ENCODE peak calls at places on chromosomes 7 and 10, in five cellular contexts. One of them, this sample, is unnamed.

GRCh38 chr7:6254891-6255290 is 17.5 kb downstream of the CYTH3 start:
- DNase-seq in D341Med: no peak
- DNase-seq in mesothelial cell of epicardium: no peak
- DNase-seq in nucleus accumbens: no peak
- DNase-seq in mucosa of gallbladder: no peak
- DNase-seq in this sample: no peak

GRCh38 chr7:28169166-28169713 is 11.4 kb downstream of the JAZF1 start:
- DNase-seq in D341Med: no peak
- DNase-seq in mesothelial cell of epicardium: no peak
- DNase-seq in nucleus accumbens: no peak
- DNase-seq in mucosa of gallbladder: no peak
- DNase-seq in this sample: no peak

GRCh38 chr10:92729886-92730285 is 40.1 kb downstream of the HHEX start:
- DNase-seq in D341Med: no peak
- DNase-seq in mesothelial cell of epicardium: no peak
- DNase-seq in nucleus accumbens: no peak
- DNase-seq in mucosa of gallbladder: no peak
- DNase-seq in this sample: peak; percentile 30

GRCh38 chr7:91348686-91349085 is 84.5 kb downstream of the FZD1 start:
- DNase-seq in D341Med: no peak
- DNase-seq in mesothelial cell of epicardium: no peak
- DNase-seq in nucleus accumbens: no peak
- DNase-seq in mucosa of gallbladder: no peak
- DNase-seq in this sample: no peak

GRCh38 chr7:139297795-139298194 is 43.3 kb upstream of the FMC1 start:
- DNase-seq in D341Med: no peak
- DNase-seq in mesothelial cell of epicardium: no peak
- DNase-seq in nucleus accumbens: no peak
- DNase-seq in mucosa of gallbladder: no peak
- DNase-seq in this sample: no peak

GRCh38 chr10:133154996-133155778 is 4.8 kb upstream of the KNDC1 start:
- DNase-seq in D341Med: no peak
- DNase-seq in mesothelial cell of epicardium: no peak
- DNase-seq in nucleus accumbens: no peak
- DNase-seq in mucosa of gallbladder: no peak
- DNase-seq in this sample: no peak

GRCh38 chr7:30332549-30332948 is 48.2 kb downstream of the ZNRF2 start:
- DNase-seq in D341Med: no peak
- DNase-seq in mesothelial cell of epicardium: no peak
- DNase-seq in nucleus accumbens: no peak
- DNase-seq in mucosa of gallbladder: no peak
- DNase-seq in this sample: no peak

GRCh38 chr7:46321556-46322205 is 400.6 kb upstream of the IGFBP3 start:
- DNase-seq in D341Med: no peak
- DNase-seq in mesothelial cell of epicardium: no peak
- DNase-seq in nucleus accumbens: no peak
- DNase-seq in mucosa of gallbladder: no peak
- DNase-seq in this sample: no peak

GRCh38 chr10:43128331-43128730 is 9.9 kb upstream of the CSGALNACT2 start:
- DNase-seq in D341Med: no peak
- DNase-seq in mesothelial cell of epicardium: no peak
- DNase-seq in nucleus accumbens: no peak
- DNase-seq in mucosa of gallbladder: no peak
- DNase-seq in this sample: no peak

GRCh38 chr10:74079028-74079913 is 71.4 kb downstream of the AP3M1 start:
- DNase-seq in D341Med: no peak
- DNase-seq in mesothelial cell of epicardium: no peak
- DNase-seq in nucleus accumbens: no peak
- DNase-seq in mucosa of gallbladder: no peak
- DNase-seq in this sample: no peak

GRCh38 chr7:133705596-133705995 is 421.5 kb upstream of the LRGUK start:
- DNase-seq in D341Med: no peak
- DNase-seq in mesothelial cell of epicardium: no peak
- DNase-seq in nucleus accumbens: no peak
- DNase-seq in mucosa of gallbladder: no peak
- DNase-seq in this sample: no peak

GRCh38 chr7:149154021-149154420 is 6.8 kb downstream of the ZNF398 start:
- DNase-seq in D341Med: no peak
- DNase-seq in mesothelial cell of epicardium: no peak
- DNase-seq in nucleus accumbens: no peak
- DNase-seq in mucosa of gallbladder: no peak
- DNase-seq in this sample: no peak

GRCh38 chr7:47337531-47337930 is 244.4 kb downstream of the TNS3 start:
- DNase-seq in D341Med: no peak
- DNase-seq in mesothelial cell of epicardium: no peak
- DNase-seq in nucleus accumbens: no peak
- DNase-seq in mucosa of gallbladder: no peak
- DNase-seq in this sample: no peak

GRCh38 chr10:26697163-26697921 is at the start of gene PDSS1:
- DNase-seq in D341Med: peak; percentile 90
- DNase-seq in mesothelial cell of epicardium: peak; percentile 68
- DNase-seq in nucleus accumbens: peak; percentile 84
- DNase-seq in mucosa of gallbladder: peak; percentile 68
- DNase-seq in this sample: peak; percentile 72

GRCh38 chr10:72480861-72481260 is 126.1 kb upstream of the DNAJB12 start:
- DNase-seq in D341Med: no peak
- DNase-seq in mesothelial cell of epicardium: no peak
- DNase-seq in nucleus accumbens: no peak
- DNase-seq in mucosa of gallbladder: no peak
- DNase-seq in this sample: no peak

GRCh38 chr10:70437721-70438120 is 3.8 kb downstream of the NODAL start:
- DNase-seq in D341Med: no peak
- DNase-seq in mesothelial cell of epicardium: no peak
- DNase-seq in nucleus accumbens: no peak
- DNase-seq in mucosa of gallbladder: no peak
- DNase-seq in this sample: no peak

GRCh38 chr7:157817433-157817832 is 480.6 kb downstream of the DNAJB6 start:
- DNase-seq in D341Med: no peak
- DNase-seq in mesothelial cell of epicardium: no peak
- DNase-seq in nucleus accumbens: no peak
- DNase-seq in mucosa of gallbladder: no peak
- DNase-seq in this sample: no peak

GRCh38 chr7:27779873-27780272 is 39.9 kb downstream of the TAX1BP1 start:
- DNase-seq in D341Med: no peak
- DNase-seq in mesothelial cell of epicardium: no peak
- DNase-seq in nucleus accumbens: no peak
- DNase-seq in mucosa of gallbladder: no peak
- DNase-seq in this sample: no peak

GRCh38 chr10:15802375-15802949 is 57.8 kb downstream of the MINDY3 start:
- DNase-seq in D341Med: no peak
- DNase-seq in mesothelial cell of epicardium: no peak
- DNase-seq in nucleus accumbens: no peak
- DNase-seq in mucosa of gallbladder: no peak
- DNase-seq in this sample: no peak

GRCh38 chr7:100829150-100829716 is 1.9 kb upstream of the EPHB4 start:
- DNase-seq in D341Med: no peak
- DNase-seq in mesothelial cell of epicardium: no peak
- DNase-seq in nucleus accumbens: no peak
- DNase-seq in mucosa of gallbladder: peak; percentile 64
- DNase-seq in this sample: no peak

GRCh38 chr10:57849726-57850357 is 417.9 kb downstream of the IPMK start:
- DNase-seq in D341Med: no peak
- DNase-seq in mesothelial cell of epicardium: no peak
- DNase-seq in nucleus accumbens: no peak
- DNase-seq in mucosa of gallbladder: no peak
- DNase-seq in this sample: no peak

GRCh38 chr7:37445800-37446199 is 2.9 kb downstream of the ELMO1 start:
- DNase-seq in D341Med: no peak
- DNase-seq in mesothelial cell of epicardium: no peak
- DNase-seq in nucleus accumbens: no peak
- DNase-seq in mucosa of gallbladder: no peak
- DNase-seq in this sample: no peak

GRCh38 chr7:83105948-83106347 is 56.7 kb downstream of the PCLO start:
- DNase-seq in D341Med: peak; percentile 14
- DNase-seq in mesothelial cell of epicardium: no peak
- DNase-seq in nucleus accumbens: no peak
- DNase-seq in mucosa of gallbladder: no peak
- DNase-seq in this sample: no peak

GRCh38 chr7:30902466-30902865 is 9.2 kb upstream of the AQP1 start:
- DNase-seq in D341Med: no peak
- DNase-seq in mesothelial cell of epicardium: no peak
- DNase-seq in nucleus accumbens: no peak
- DNase-seq in mucosa of gallbladder: no peak
- DNase-seq in this sample: no peak

GRCh38 chr7:153022796-153023592 is 263.4 kb downstream of the ACTR3B start:
- DNase-seq in D341Med: no peak
- DNase-seq in mesothelial cell of epicardium: no peak
- DNase-seq in nucleus accumbens: no peak
- DNase-seq in mucosa of gallbladder: no peak
- DNase-seq in this sample: no peak

GRCh38 chr7:23100697-23101096 is 4.9 kb upstream of the KLHL7 start:
- DNase-seq in D341Med: no peak
- DNase-seq in mesothelial cell of epicardium: no peak
- DNase-seq in nucleus accumbens: no peak
- DNase-seq in mucosa of gallbladder: no peak
- DNase-seq in this sample: no peak

GRCh38 chr7:33130184-33130583 is 820 bp downstream of the BBS9 start:
- DNase-seq in D341Med: peak; percentile 68
- DNase-seq in mesothelial cell of epicardium: no peak
- DNase-seq in nucleus accumbens: no peak
- DNase-seq in mucosa of gallbladder: no peak
- DNase-seq in this sample: no peak

GRCh38 chr7:29106128-29106988 is 40.0 kb downstream of the CPVL start:
- DNase-seq in D341Med: peak; percentile 56
- DNase-seq in mesothelial cell of epicardium: no peak
- DNase-seq in nucleus accumbens: peak; percentile 5
- DNase-seq in mucosa of gallbladder: peak; percentile 60
- DNase-seq in this sample: no peak

GRCh38 chr7:121547341-121548092 is 151.4 kb upstream of the FAM3C start:
- DNase-seq in D341Med: peak; percentile 47
- DNase-seq in mesothelial cell of epicardium: no peak
- DNase-seq in nucleus accumbens: no peak
- DNase-seq in mucosa of gallbladder: no peak
- DNase-seq in this sample: peak; percentile 32

GRCh38 chr10:29648114-29648982 is 13.6 kb upstream of the SVIL start:
- DNase-seq in D341Med: no peak
- DNase-seq in mesothelial cell of epicardium: peak; percentile 34
- DNase-seq in nucleus accumbens: no peak
- DNase-seq in mucosa of gallbladder: no peak
- DNase-seq in this sample: no peak

GRCh38 chr10:124259139-124259825 is 159.4 kb downstream of the OAT start:
- DNase-seq in D341Med: no peak
- DNase-seq in mesothelial cell of epicardium: no peak
- DNase-seq in nucleus accumbens: no peak
- DNase-seq in mucosa of gallbladder: no peak
- DNase-seq in this sample: no peak

GRCh38 chr7:134514663-134515062 is 12.7 kb upstream of the AKR1B10 start:
- DNase-seq in D341Med: peak; percentile 58
- DNase-seq in mesothelial cell of epicardium: no peak
- DNase-seq in nucleus accumbens: no peak
- DNase-seq in mucosa of gallbladder: peak; percentile 42
- DNase-seq in this sample: peak; percentile 30